ENCODE peak calls at places on chromosomes 13 and 19, in nine cellular contexts. One of them, this sample, is unnamed. For H3K9me3 and H3K36me3, the result is how much of the 10 kb centered on the place peaks cover.

GRCh38 chr13:113791226-113791625 is 32.2 kb downstream of the TMEM255B start:
- DNase-seq in CD4-positive, alpha-beta memory T cell: no peak
- DNase-seq in lower lobe of right lung: no peak
- DNase-seq in endothelial cell of umbilical vein: no peak
- DNase-seq in CD8-positive, alpha-beta T cell: no peak
- DNase-seq in WERI-Rb-1: no peak
- DNase-seq in breast epithelium: no peak
- DNase-seq in Peyer's patch: peak
- DNase-seq in body of pancreas: no peak
- DNase-seq in this sample: no peak

GRCh38 chr13:50127017-50127725 is 111.9 kb downstream of the KCNRG start:
- DNase-seq in CD4-positive, alpha-beta memory T cell: peak
- DNase-seq in lower lobe of right lung: peak
- DNase-seq in endothelial cell of umbilical vein: no peak
- DNase-seq in CD8-positive, alpha-beta T cell: peak
- DNase-seq in WERI-Rb-1: no peak
- DNase-seq in breast epithelium: peak
- DNase-seq in Peyer's patch: peak
- DNase-seq in body of pancreas: no peak
- DNase-seq in this sample: no peak

GRCh38 chr13:99206226-99206625 is 5.6 kb downstream of the UBAC2 start:
- DNase-seq in CD4-positive, alpha-beta memory T cell: no peak
- DNase-seq in lower lobe of right lung: no peak
- DNase-seq in endothelial cell of umbilical vein: no peak
- DNase-seq in CD8-positive, alpha-beta T cell: no peak
- DNase-seq in WERI-Rb-1: no peak
- DNase-seq in breast epithelium: no peak
- DNase-seq in Peyer's patch: no peak
- DNase-seq in body of pancreas: no peak
- DNase-seq in this sample: no peak

GRCh38 chr13:79385694-79386093 is 20.4 kb downstream of the RBM26 start:
- DNase-seq in CD4-positive, alpha-beta memory T cell: no peak
- DNase-seq in lower lobe of right lung: no peak
- DNase-seq in endothelial cell of umbilical vein: peak
- DNase-seq in CD8-positive, alpha-beta T cell: no peak
- DNase-seq in WERI-Rb-1: no peak
- DNase-seq in breast epithelium: no peak
- DNase-seq in Peyer's patch: no peak
- DNase-seq in body of pancreas: no peak
- DNase-seq in this sample: no peak

GRCh38 chr13:74070513-74070912 is 63.7 kb downstream of the KLF12 start:
- DNase-seq in CD4-positive, alpha-beta memory T cell: no peak
- DNase-seq in lower lobe of right lung: no peak
- DNase-seq in endothelial cell of umbilical vein: no peak
- DNase-seq in CD8-positive, alpha-beta T cell: no peak
- DNase-seq in WERI-Rb-1: no peak
- DNase-seq in breast epithelium: no peak
- DNase-seq in Peyer's patch: no peak
- DNase-seq in body of pancreas: no peak
- DNase-seq in this sample: no peak

GRCh38 chr13:77001540-77001939 is 9.7 kb downstream of the CLN5 start:
- DNase-seq in CD4-positive, alpha-beta memory T cell: no peak
- DNase-seq in lower lobe of right lung: no peak
- DNase-seq in endothelial cell of umbilical vein: no peak
- DNase-seq in CD8-positive, alpha-beta T cell: no peak
- DNase-seq in WERI-Rb-1: no peak
- DNase-seq in breast epithelium: no peak
- DNase-seq in Peyer's patch: no peak
- DNase-seq in body of pancreas: no peak
- DNase-seq in this sample: no peak

GRCh38 chr13:50645092-50645491 is 198.4 kb downstream of the DLEU7 start:
- DNase-seq in CD4-positive, alpha-beta memory T cell: no peak
- DNase-seq in lower lobe of right lung: no peak
- DNase-seq in endothelial cell of umbilical vein: no peak
- DNase-seq in CD8-positive, alpha-beta T cell: no peak
- DNase-seq in WERI-Rb-1: no peak
- DNase-seq in breast epithelium: no peak
- DNase-seq in Peyer's patch: no peak
- DNase-seq in body of pancreas: no peak
- DNase-seq in this sample: no peak

GRCh38 chr19:30227661-30228112 is 144.5 kb upstream of the ZNF536 start:
- DNase-seq in CD4-positive, alpha-beta memory T cell: peak
- DNase-seq in lower lobe of right lung: peak
- DNase-seq in endothelial cell of umbilical vein: peak
- DNase-seq in CD8-positive, alpha-beta T cell: no peak
- DNase-seq in WERI-Rb-1: peak
- DNase-seq in breast epithelium: peak
- DNase-seq in Peyer's patch: peak
- DNase-seq in body of pancreas: peak
- DNase-seq in this sample: peak

GRCh38 chr13:82655518-82655855 is 1226.8 kb downstream of the SLITRK1 start:
- DNase-seq in CD4-positive, alpha-beta memory T cell: no peak
- DNase-seq in lower lobe of right lung: no peak
- DNase-seq in endothelial cell of umbilical vein: no peak
- DNase-seq in CD8-positive, alpha-beta T cell: no peak
- DNase-seq in WERI-Rb-1: no peak
- DNase-seq in breast epithelium: no peak
- DNase-seq in Peyer's patch: no peak
- DNase-seq in body of pancreas: no peak
- DNase-seq in this sample: no peak

GRCh38 chr19:18883530-18884304 is 12.2 kb downstream of the CERS1 start:
- DNase-seq in CD4-positive, alpha-beta memory T cell: no peak
- DNase-seq in lower lobe of right lung: no peak
- DNase-seq in endothelial cell of umbilical vein: no peak
- DNase-seq in CD8-positive, alpha-beta T cell: no peak
- DNase-seq in WERI-Rb-1: no peak
- DNase-seq in breast epithelium: no peak
- DNase-seq in Peyer's patch: no peak
- DNase-seq in body of pancreas: no peak
- DNase-seq in this sample: no peak

GRCh38 chr13:51803018-51803417 is 945 bp downstream of the DHRS12 start:
- DNase-seq in CD4-positive, alpha-beta memory T cell: no peak
- DNase-seq in lower lobe of right lung: no peak
- DNase-seq in endothelial cell of umbilical vein: no peak
- DNase-seq in CD8-positive, alpha-beta T cell: no peak
- DNase-seq in WERI-Rb-1: no peak
- DNase-seq in breast epithelium: no peak
- DNase-seq in Peyer's patch: no peak
- DNase-seq in body of pancreas: peak
- DNase-seq in this sample: no peak

GRCh38 chr13:44303681-44304432 is 69.8 kb upstream of the SERP2 start:
- DNase-seq in CD4-positive, alpha-beta memory T cell: no peak
- DNase-seq in lower lobe of right lung: no peak
- DNase-seq in endothelial cell of umbilical vein: no peak
- DNase-seq in CD8-positive, alpha-beta T cell: no peak
- DNase-seq in WERI-Rb-1: no peak
- DNase-seq in breast epithelium: peak
- DNase-seq in Peyer's patch: no peak
- DNase-seq in body of pancreas: peak
- DNase-seq in this sample: no peak

GRCh38 chr19:20422616-20423205 is 142.9 kb downstream of the ZNF737 start:
- DNase-seq in CD4-positive, alpha-beta memory T cell: no peak
- DNase-seq in lower lobe of right lung: no peak
- DNase-seq in endothelial cell of umbilical vein: no peak
- DNase-seq in CD8-positive, alpha-beta T cell: no peak
- DNase-seq in WERI-Rb-1: peak
- DNase-seq in breast epithelium: no peak
- DNase-seq in Peyer's patch: no peak
- DNase-seq in body of pancreas: no peak
- DNase-seq in this sample: no peak

GRCh38 chr19:48520134-48520533 is 8.5 kb upstream of the LMTK3 start:
- DNase-seq in CD4-positive, alpha-beta memory T cell: no peak
- DNase-seq in lower lobe of right lung: no peak
- DNase-seq in endothelial cell of umbilical vein: no peak
- DNase-seq in CD8-positive, alpha-beta T cell: no peak
- DNase-seq in WERI-Rb-1: no peak
- DNase-seq in breast epithelium: no peak
- DNase-seq in Peyer's patch: no peak
- DNase-seq in body of pancreas: no peak
- DNase-seq in this sample: no peak

GRCh38 chr19:45876411-45877197 is 9.3 kb downstream of the IRF2BP1 start:
- DNase-seq in CD4-positive, alpha-beta memory T cell: peak
- DNase-seq in lower lobe of right lung: no peak
- DNase-seq in endothelial cell of umbilical vein: peak
- DNase-seq in CD8-positive, alpha-beta T cell: no peak
- DNase-seq in WERI-Rb-1: no peak
- DNase-seq in breast epithelium: peak
- DNase-seq in Peyer's patch: peak
- DNase-seq in body of pancreas: peak
- DNase-seq in this sample: peak

GRCh38 chr19:19059837-19060611 is 3.8 kb upstream of the SLC25A42 start:
- DNase-seq in CD4-positive, alpha-beta memory T cell: no peak
- DNase-seq in lower lobe of right lung: peak
- DNase-seq in endothelial cell of umbilical vein: no peak
- DNase-seq in CD8-positive, alpha-beta T cell: no peak
- DNase-seq in WERI-Rb-1: no peak
- DNase-seq in breast epithelium: no peak
- DNase-seq in Peyer's patch: no peak
- DNase-seq in body of pancreas: no peak
- DNase-seq in this sample: no peak

DNA sequence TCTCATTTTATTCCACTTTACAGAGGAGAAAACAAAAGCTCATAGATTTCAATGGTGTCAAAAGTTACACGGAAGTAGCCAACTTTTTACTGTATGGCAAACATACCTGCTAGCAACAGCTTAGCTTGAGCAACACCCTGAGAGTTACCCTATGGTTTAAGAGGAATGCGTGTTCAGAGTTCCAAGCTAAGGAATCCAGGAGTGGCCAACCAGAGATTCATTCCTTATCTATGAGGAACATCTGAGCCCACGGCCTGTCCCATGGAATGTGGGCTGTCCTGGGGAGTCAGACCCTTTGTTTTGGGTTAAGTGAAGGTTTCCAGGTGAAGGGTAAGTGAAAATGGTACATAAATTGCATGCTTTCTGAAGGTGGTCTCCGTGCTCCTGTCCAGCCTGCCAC is 67.5 kb downstream of the STARD13 start:
- DNase-seq in CD4-positive, alpha-beta memory T cell: no peak
- DNase-seq in lower lobe of right lung: no peak
- DNase-seq in endothelial cell of umbilical vein: no peak
- DNase-seq in CD8-positive, alpha-beta T cell: no peak
- DNase-seq in WERI-Rb-1: no peak
- DNase-seq in breast epithelium: no peak
- DNase-seq in Peyer's patch: no peak
- DNase-seq in body of pancreas: no peak
- DNase-seq in this sample: no peak
- H3K27ac ChIP-seq in CD4-positive, alpha-beta memory T cell: no peak
- H3K27ac ChIP-seq in lower lobe of right lung: peak
- H3K27ac ChIP-seq in endothelial cell of umbilical vein: no peak
- H3K27ac ChIP-seq in CD8-positive, alpha-beta T cell: no peak
- H3K27ac ChIP-seq in WERI-Rb-1: no peak
- H3K27ac ChIP-seq in breast epithelium: no peak
- H3K27ac ChIP-seq in Peyer's patch: no peak
- H3K27ac ChIP-seq in body of pancreas: no peak
- H3K27ac ChIP-seq in this sample: no peak

DNA sequence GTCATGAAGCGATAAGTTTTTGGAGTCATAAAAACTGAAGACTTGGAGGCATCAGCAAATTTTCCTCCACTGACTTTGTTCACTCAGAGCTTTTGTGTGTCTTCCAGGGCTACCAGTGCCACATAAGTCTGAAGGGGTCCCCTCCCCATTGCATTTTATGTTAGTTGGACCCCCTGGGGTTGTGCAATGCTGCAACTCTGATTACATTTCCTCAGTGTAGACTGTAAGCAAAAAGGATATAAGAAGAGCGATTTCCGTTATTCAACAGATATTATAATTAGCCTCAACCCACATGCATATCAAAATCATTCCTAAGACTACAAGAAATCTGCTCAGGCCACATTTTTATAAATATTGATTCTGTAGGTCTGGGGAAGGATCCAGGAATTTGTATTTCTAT is 324.0 kb downstream of the TDRD3 start:
- DNase-seq in CD4-positive, alpha-beta memory T cell: no peak
- DNase-seq in lower lobe of right lung: no peak
- DNase-seq in endothelial cell of umbilical vein: no peak
- DNase-seq in CD8-positive, alpha-beta T cell: no peak
- DNase-seq in WERI-Rb-1: no peak
- DNase-seq in breast epithelium: no peak
- DNase-seq in Peyer's patch: no peak
- DNase-seq in body of pancreas: no peak
- DNase-seq in this sample: no peak
- H3K9me3 ChIP-seq in CD4-positive, alpha-beta memory T cell: under half
- H3K9me3 ChIP-seq in lower lobe of right lung: under half
- H3K9me3 ChIP-seq in endothelial cell of umbilical vein: under half
- H3K9me3 ChIP-seq in CD8-positive, alpha-beta T cell: under half
- H3K9me3 ChIP-seq in WERI-Rb-1: under half
- H3K9me3 ChIP-seq in breast epithelium: under half
- H3K9me3 ChIP-seq in Peyer's patch: under half
- H3K9me3 ChIP-seq in body of pancreas: under half
- H3K9me3 ChIP-seq in this sample: under half

GRCh38 chr13:20051366-20051765 is 92.8 kb downstream of the ZMYM2 start:
- DNase-seq in CD4-positive, alpha-beta memory T cell: no peak
- DNase-seq in lower lobe of right lung: no peak
- DNase-seq in endothelial cell of umbilical vein: no peak
- DNase-seq in CD8-positive, alpha-beta T cell: no peak
- DNase-seq in WERI-Rb-1: no peak
- DNase-seq in breast epithelium: no peak
- DNase-seq in Peyer's patch: no peak
- DNase-seq in body of pancreas: no peak
- DNase-seq in this sample: no peak

GRCh38 chr13:20049558-20050473 is 91.3 kb downstream of the ZMYM2 start:
- DNase-seq in CD4-positive, alpha-beta memory T cell: peak
- DNase-seq in lower lobe of right lung: no peak
- DNase-seq in endothelial cell of umbilical vein: peak
- DNase-seq in CD8-positive, alpha-beta T cell: no peak
- DNase-seq in WERI-Rb-1: no peak
- DNase-seq in breast epithelium: no peak
- DNase-seq in Peyer's patch: no peak
- DNase-seq in body of pancreas: no peak
- DNase-seq in this sample: no peak

GRCh38 chr13:20054586-20054985 is 96.1 kb downstream of the ZMYM2 start:
- DNase-seq in CD4-positive, alpha-beta memory T cell: no peak
- DNase-seq in lower lobe of right lung: no peak
- DNase-seq in endothelial cell of umbilical vein: no peak
- DNase-seq in CD8-positive, alpha-beta T cell: no peak
- DNase-seq in WERI-Rb-1: no peak
- DNase-seq in breast epithelium: no peak
- DNase-seq in Peyer's patch: no peak
- DNase-seq in body of pancreas: no peak
- DNase-seq in this sample: no peak

GRCh38 chr13:20053891-20054290 is 95.4 kb downstream of the ZMYM2 start:
- DNase-seq in CD4-positive, alpha-beta memory T cell: no peak
- DNase-seq in lower lobe of right lung: no peak
- DNase-seq in endothelial cell of umbilical vein: no peak
- DNase-seq in CD8-positive, alpha-beta T cell: no peak
- DNase-seq in WERI-Rb-1: no peak
- DNase-seq in breast epithelium: no peak
- DNase-seq in Peyer's patch: no peak
- DNase-seq in body of pancreas: no peak
- DNase-seq in this sample: peak

GRCh38 chr13:20053016-20053415 is 94.5 kb downstream of the ZMYM2 start:
- DNase-seq in CD4-positive, alpha-beta memory T cell: no peak
- DNase-seq in lower lobe of right lung: no peak
- DNase-seq in endothelial cell of umbilical vein: no peak
- DNase-seq in CD8-positive, alpha-beta T cell: no peak
- DNase-seq in WERI-Rb-1: no peak
- DNase-seq in breast epithelium: no peak
- DNase-seq in Peyer's patch: no peak
- DNase-seq in body of pancreas: no peak
- DNase-seq in this sample: no peak
- H3K36me3 ChIP-seq in CD4-positive, alpha-beta memory T cell: under half
- H3K36me3 ChIP-seq in lower lobe of right lung: half or more
- H3K36me3 ChIP-seq in endothelial cell of umbilical vein: under half
- H3K36me3 ChIP-seq in CD8-positive, alpha-beta T cell: under half
- H3K36me3 ChIP-seq in WERI-Rb-1: half or more
- H3K36me3 ChIP-seq in breast epithelium: under half
- H3K36me3 ChIP-seq in Peyer's patch: under half
- H3K36me3 ChIP-seq in body of pancreas: under half
- H3K36me3 ChIP-seq in this sample: half or more

GRCh38 chr19:13012390-13012689 is 17.1 kb downstream of the NFIX start:
- DNase-seq in CD4-positive, alpha-beta memory T cell: no peak
- DNase-seq in lower lobe of right lung: no peak
- DNase-seq in endothelial cell of umbilical vein: no peak
- DNase-seq in CD8-positive, alpha-beta T cell: no peak
- DNase-seq in WERI-Rb-1: no peak
- DNase-seq in breast epithelium: no peak
- DNase-seq in Peyer's patch: no peak
- DNase-seq in body of pancreas: no peak
- DNase-seq in this sample: no peak
- H3K27ac ChIP-seq in CD4-positive, alpha-beta memory T cell: no peak
- H3K27ac ChIP-seq in lower lobe of right lung: peak
- H3K27ac ChIP-seq in endothelial cell of umbilical vein: no peak
- H3K27ac ChIP-seq in CD8-positive, alpha-beta T cell: no peak
- H3K27ac ChIP-seq in WERI-Rb-1: no peak
- H3K27ac ChIP-seq in breast epithelium: peak
- H3K27ac ChIP-seq in Peyer's patch: peak
- H3K27ac ChIP-seq in body of pancreas: no peak
- H3K27ac ChIP-seq in this sample: no peak